ENCODE peak calls at places on chromosomes 2 and 18, in four cellular contexts. R, L, Z and T are unnamed samples.

GRCh38 chr2:233059797-233060499 is at the start of gene INPP5D:
- DNase-seq in R (no peak), L (peak; percentile 68), Z (peak; percentile 54), T (no peak)

GRCh38 chr18:77055429-77056310 is 76.9 kb downstream of the MBP start:
- DNase-seq in R (no peak), L (no peak), Z (peak; percentile 43), T (no peak)

GRCh38 chr18:23784811-23785245 is 95.6 kb downstream of the LAMA3 start:
- DNase-seq in R (no peak), L (peak; percentile 16), Z (no peak), T (peak; percentile 15)

GRCh38 chr2:61534926-61535325 is 3.2 kb downstream of the XPO1 start:
- DNase-seq in R (no peak), L (no peak), Z (no peak), T (no peak)

GRCh38 chr18:7958081-7958896 is 391.2 kb downstream of the PTPRM start:
- DNase-seq in R (no peak), L (no peak), Z (no peak), T (peak; percentile 6)

GRCh38 chr2:12303181-12304030 is 413.3 kb upstream of the TRIB2 start:
- DNase-seq in R (no peak), L (no peak), Z (no peak), T (no peak)

GRCh38 chr2:62216616-62217015 is 20.7 kb downstream of the B3GNT2 start:
- DNase-seq in R (no peak), L (peak; percentile 25), Z (no peak), T (no peak)

GRCh38 chr2:171016125-171016524 is 87.1 kb downstream of the GORASP2 start:
- DNase-seq in R (no peak), L (no peak), Z (no peak), T (no peak)

GRCh38 chr2:234681206-234681605 is 184.3 kb upstream of the ARL4C start:
- DNase-seq in R (no peak), L (no peak), Z (no peak), T (no peak)

GRCh38 chr2:98379311-98380202 is 33.3 kb downstream of the CNGA3 start:
- DNase-seq in R (no peak), L (no peak), Z (no peak), T (no peak)

GRCh38 chr2:95062716-95063400 is 37.4 kb downstream of the MAL start:
- DNase-seq in R (no peak), L (no peak), Z (no peak), T (no peak)

GRCh38 chr2:237774811-237775553 is 23.6 kb upstream of the RBM44 start:
- DNase-seq in R (peak; percentile 56), L (peak; percentile 57), Z (peak; percentile 64), T (peak; percentile 53)
- TF ChIP-seq POLR2A in R (no peak), L (no peak), Z (no peak), T (no peak)

DNA sequence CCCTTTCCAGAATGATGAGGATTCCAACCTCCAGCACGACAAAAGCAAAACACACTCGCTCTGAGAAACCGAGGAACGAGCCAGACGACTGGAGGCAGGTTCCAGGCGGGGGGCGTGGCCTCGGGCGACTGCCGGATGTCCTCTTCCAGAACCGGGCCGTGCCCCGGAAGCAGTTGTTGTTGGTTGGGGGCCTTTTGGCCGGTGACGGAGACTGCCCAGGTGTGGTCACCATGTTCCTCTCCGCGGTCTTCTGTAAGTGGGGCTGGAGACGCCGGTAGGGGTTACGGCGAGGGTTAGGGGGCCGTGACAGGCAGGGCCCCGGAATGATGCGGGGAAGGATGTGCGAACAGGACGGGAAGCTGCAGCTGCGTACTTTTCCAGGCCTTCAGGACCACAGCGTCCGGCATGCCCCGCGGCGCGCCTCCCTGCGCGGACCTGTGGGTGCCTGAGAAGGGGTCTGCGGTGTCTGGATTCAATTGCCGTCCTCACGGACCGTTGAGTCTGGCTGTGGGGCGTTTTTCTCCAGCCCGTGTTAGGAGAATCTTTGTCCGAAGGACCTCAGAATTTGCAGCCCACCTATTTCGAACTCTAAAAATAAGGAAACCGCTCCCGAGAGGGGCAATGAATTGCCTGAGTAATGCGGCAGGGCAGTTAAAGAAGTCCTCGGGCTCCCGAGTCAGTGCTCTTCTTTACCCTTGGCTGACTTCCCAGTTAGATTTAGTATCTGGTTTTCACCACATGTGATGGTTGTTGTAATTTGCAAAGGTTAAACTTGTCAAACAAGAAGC is at the start of gene MRPL33:
- DNase-seq in R (peak; percentile 80), L (peak; percentile 96), Z (peak; percentile 97), T (peak; percentile 90)
- TF ChIP-seq POLR2A in R (peak; percentile 86), L (peak; percentile 79), Z (no peak), T (no peak)

DNA sequence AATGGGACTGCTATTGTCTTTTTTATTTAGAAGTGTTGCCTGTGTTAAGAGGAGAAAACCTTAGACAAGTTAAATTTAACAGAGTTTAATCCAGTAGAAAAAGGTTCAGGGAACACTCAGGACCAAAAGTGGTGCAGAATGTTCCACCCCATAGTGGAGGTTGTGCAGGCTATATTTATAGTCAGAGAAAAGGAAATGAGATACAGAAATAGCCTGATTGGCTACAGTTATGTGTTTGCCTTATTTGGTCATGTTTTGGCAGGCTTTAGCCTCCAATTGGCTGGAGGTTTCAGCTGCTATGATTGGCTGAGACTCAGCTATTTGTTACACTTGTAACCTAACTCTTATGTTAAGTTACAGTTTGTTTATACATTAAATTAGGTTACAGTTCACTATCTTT is 4.1 kb downstream of the STAMBP start:
- DNase-seq in R (no peak), L (no peak), Z (no peak), T (no peak)
- TF ChIP-seq POLR2A in R (no peak), L (peak; percentile 42), Z (no peak), T (no peak)

GRCh38 chr18:79395761-79396404 is at the start of gene NFATC1:
- DNase-seq in R (no peak), L (peak; percentile 67), Z (peak; percentile 51), T (peak; percentile 45)
- TF ChIP-seq POLR2A in R (no peak), L (no peak), Z (no peak), T (no peak)

GRCh38 chr2:134119117-134119671 is 134.7 kb upstream of the MGAT5 start:
- DNase-seq in R (no peak), L (no peak), Z (no peak), T (no peak)

GRCh38 chr2:134120160-134120717 is 133.6 kb upstream of the MGAT5 start:
- DNase-seq in R (no peak), L (no peak), Z (no peak), T (no peak)

GRCh38 chr2:134120718-134121630 is 132.9 kb upstream of the MGAT5 start:
- DNase-seq in R (no peak), L (peak; percentile 67), Z (peak; percentile 68), T (peak; percentile 85)

GRCh38 chr2:134118279-134119116 is 135.4 kb upstream of the MGAT5 start:
- DNase-seq in R (peak; percentile 84), L (peak; percentile 91), Z (peak; percentile 88), T (peak; percentile 85)

DNA sequence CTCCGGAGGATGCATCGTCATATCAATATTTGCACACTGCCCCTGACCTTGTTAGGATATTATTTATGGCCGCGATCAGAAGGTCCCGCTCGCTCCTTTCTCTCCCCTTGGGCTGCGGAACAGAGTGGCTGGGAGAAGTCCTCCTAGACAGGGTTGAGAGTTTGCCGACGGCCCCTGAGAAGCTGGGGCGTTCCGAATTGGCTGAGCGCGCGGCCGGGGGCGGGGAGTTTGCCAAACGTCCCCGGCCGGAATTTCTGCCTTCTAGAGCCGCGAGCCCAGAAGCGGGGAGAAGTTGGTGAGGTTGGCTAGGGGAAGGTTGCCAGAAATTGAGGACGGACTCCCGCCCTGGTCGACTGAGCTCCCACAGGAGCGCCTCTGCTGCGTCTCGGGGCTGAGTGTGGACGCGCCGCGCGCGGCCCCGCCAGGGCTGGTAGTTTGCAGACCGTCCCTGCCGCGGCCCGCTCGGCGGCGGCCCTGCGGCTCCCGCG is 134.2 kb upstream of the MGAT5 start:
- DNase-seq in R (peak; percentile 81), L (peak; percentile 92), Z (peak; percentile 92), T (peak; percentile 90)
- TF ChIP-seq POLR2A in R (peak; percentile 69), L (peak; percentile 73), Z (no peak), T (peak; percentile 60)

GRCh38 chr2:42566837-42567251 is 1.6 kb upstream of the MTA3 start:
- DNase-seq in R (no peak), L (no peak), Z (no peak), T (no peak)

GRCh38 chr2:42569116-42569711 is 782 bp downstream of the MTA3 start:
- DNase-seq in R (no peak), L (peak; percentile 24), Z (peak; percentile 38), T (peak; percentile 40)

GRCh38 chr2:42568431-42569115 is at the start of gene MTA3:
- DNase-seq in R (no peak), L (peak; percentile 71), Z (peak; percentile 71), T (peak; percentile 44)

GRCh38 chr2:42567389-42567788 is 1.0 kb upstream of the MTA3 start:
- DNase-seq in R (no peak), L (no peak), Z (no peak), T (no peak)

DNA sequence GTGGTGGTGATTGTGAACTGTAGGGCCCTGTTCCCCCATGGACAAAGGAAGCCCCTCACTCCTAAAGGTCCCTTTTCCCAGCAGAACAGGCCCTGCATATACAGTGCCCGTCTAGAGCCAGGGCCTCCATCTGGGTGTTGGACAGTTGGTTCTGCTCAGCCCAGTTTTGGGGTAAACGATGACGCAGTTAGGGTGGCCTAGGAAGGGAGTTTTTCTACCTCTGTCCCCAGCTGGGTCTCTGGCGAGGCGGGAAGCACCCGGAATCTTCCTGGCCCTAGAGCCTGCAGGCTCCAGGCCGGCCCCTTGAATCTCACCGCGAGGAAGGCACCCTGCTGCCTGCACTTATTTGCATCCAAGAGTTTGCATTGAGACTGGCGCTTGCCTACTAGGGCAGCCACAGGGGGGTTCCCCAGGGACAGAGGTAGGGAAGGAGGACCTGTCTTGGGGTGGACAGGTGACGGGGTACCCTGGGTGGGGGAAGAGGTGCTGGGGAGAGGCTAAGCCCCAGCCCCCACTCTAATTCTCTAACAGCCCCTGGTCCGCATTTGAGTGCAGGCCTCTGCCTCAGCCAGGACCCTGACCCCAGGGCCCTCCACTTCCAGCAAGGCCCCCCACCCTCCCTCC is 514 bp upstream of the MTA3 start:
- DNase-seq in R (no peak), L (peak; percentile 72), Z (peak; percentile 55), T (no peak)
- TF ChIP-seq POLR2A in R (no peak), L (no peak), Z (no peak), T (no peak)

DNA sequence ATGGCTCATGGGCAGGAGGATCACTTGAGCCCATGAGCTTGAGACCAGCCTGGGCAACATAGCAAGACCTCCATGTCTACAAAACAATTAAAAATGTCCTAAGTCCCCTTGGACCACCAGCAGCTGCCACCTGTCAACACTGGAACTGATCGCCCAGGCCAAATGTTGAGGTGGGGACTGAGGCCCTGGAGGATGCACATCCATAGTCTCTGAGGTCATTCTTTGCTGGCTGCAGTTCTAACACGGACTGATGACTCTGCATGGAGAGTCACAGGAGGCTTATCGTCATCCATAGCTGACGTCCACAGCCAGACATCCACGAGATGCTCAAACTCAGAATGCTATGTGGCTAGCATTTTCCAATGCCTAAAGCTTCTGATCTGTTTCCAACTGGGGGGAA is 151.3 kb downstream of the BCL2 start:
- DNase-seq in R (no peak), L (no peak), Z (no peak), T (no peak)
- TF ChIP-seq POLR2A in R (no peak), L (no peak), Z (no peak), T (no peak)